ENCODE peak calls at places on chromosomes 4 and X, in nine cellular contexts. Z, N, T, M, A, W, O, E and H are unnamed samples.

GRCh38 chr4:138696771-138697170 is 318.8 kb upstream of the NOCT start:
- DNase-seq in W (no peak), T (no peak), A (no peak), M (no peak), O (no peak), Z (no peak), E (no peak), N (no peak), H (no peak)

GRCh38 chr4:28469886-28470285 is 1609.2 kb downstream of the STIM2 start:
- DNase-seq in W (no peak), N (no peak), Z (no peak), E (no peak), O (no peak), A (no peak), M (no peak), T (no peak), H (no peak)

GRCh38 chr4:27861381-27861787 is 1000.7 kb downstream of the STIM2 start:
- DNase-seq in A (no peak), M (peak), O (no peak), E (no peak), N (no peak), Z (no peak), W (no peak), T (no peak), H (no peak)

GRCh38 chr4:182898479-182898799 is 18.7 kb downstream of the DCTD start:
- DNase-seq in Z (no peak), M (no peak), W (no peak), A (no peak), E (no peak), N (no peak), T (no peak), O (no peak), H (no peak)

GRCh38 chr4:1045193-1045594 is 33.8 kb downstream of the FGFRL1 start:
- DNase-seq in T (no peak), E (peak), M (no peak), O (no peak), W (no peak), N (no peak), Z (no peak), A (no peak), H (no peak)

GRCh38 chr4:1227817-1228216 is 21.1 kb downstream of the CTBP1 start:
- DNase-seq in Z (no peak), E (no peak), M (no peak), N (no peak), W (no peak), T (no peak), A (no peak), O (no peak), H (no peak)

GRCh38 chr4:39235021-39235420 is 52.7 kb downstream of the WDR19 start:
- DNase-seq in T (no peak), O (no peak), A (no peak), N (no peak), M (no peak), E (no peak), Z (no peak), W (no peak), H (no peak)

GRCh38 chr4:24089831-24090531 is 200.1 kb upstream of the PPARGC1A start:
- DNase-seq in T (no peak), A (no peak), W (no peak), M (no peak), Z (no peak), O (no peak), E (no peak), N (no peak), H (no peak)

GRCh38 chr4:189834586-189834985 is 106.1 kb upstream of the FRG1 start:
- DNase-seq in N (no peak), O (no peak), W (no peak), M (no peak), T (no peak), E (no peak), Z (no peak), A (no peak), H (no peak)

GRCh38 chr4:74202062-74202586 is 44.2 kb downstream of the MTHFD2L start:
- DNase-seq in A (no peak), N (no peak), Z (no peak), T (no peak), M (no peak), E (no peak), W (peak), O (no peak), H (no peak)

GRCh38 chr4:3257125-3257690 is 8.2 kb downstream of the MSANTD1 start:
- DNase-seq in O (no peak), Z (no peak), T (no peak), N (no peak), M (no peak), W (peak), E (peak), A (no peak), H (no peak)

GRCh38 chrX:19772306-19772705 is 115.1 kb downstream of the SH3KBP1 start:
- DNase-seq in T (no peak), Z (no peak), O (no peak), E (no peak), W (no peak), N (no peak), A (no peak), M (no peak), H (no peak)

GRCh38 chr4:7037425-7037824 is 5.7 kb upstream of the TADA2B start:
- DNase-seq in T (no peak), N (no peak), M (no peak), A (no peak), E (no peak), O (no peak), Z (no peak), W (no peak), H (no peak)

GRCh38 chrX:119272882-119273806 is 37.1 kb downstream of the PGRMC1 start:
- DNase-seq in Z (no peak), N (peak), O (no peak), M (no peak), W (no peak), T (peak), A (no peak), E (peak), H (peak)

GRCh38 chr4:39732728-39733127 is 34.8 kb downstream of the UBE2K start:
- DNase-seq in E (no peak), T (no peak), N (no peak), M (no peak), Z (no peak), W (no peak), O (no peak), A (no peak), H (no peak)

GRCh38 chr4:186149872-186150271 is 41.5 kb upstream of the CYP4V2 start:
- DNase-seq in Z (no peak), M (peak), T (peak), O (no peak), N (peak), W (no peak), E (peak), A (no peak), H (no peak)

GRCh38 chr4:85717366-85717765 is 242.4 kb downstream of the ARHGAP24 start:
- DNase-seq in Z (no peak), M (no peak), W (no peak), N (no peak), E (no peak), T (no peak), A (no peak), O (no peak), H (no peak)

GRCh38 chr4:93184093-93184492 is 644.5 kb upstream of the ATOH1 start:
- DNase-seq in O (no peak), W (peak), E (no peak), Z (no peak), M (no peak), A (no peak), T (no peak), N (no peak), H (no peak)

GRCh38 chrX:33336783-33337182 is 125.4 kb upstream of the DMD start:
- DNase-seq in Z (no peak), T (no peak), N (no peak), E (no peak), A (peak), O (no peak), M (no peak), W (no peak), H (no peak)